ENCODE peak calls at places on chromosomes 4 and X, in eight cellular contexts. L, S, Q, P, T, B, G and Y are unnamed samples.
A peak's percentile ranks its signal among the peaks of the same experiment; 100 is the strongest.

GRCh38 chr4:5203925-5204324 is 152.6 kb downstream of the STK32B start:
- DNase-seq in B (no peak), P (no peak), T (no peak), S (no peak), Q (no peak), L (no peak), G (no peak), Y (no peak)

GRCh38 chr4:162497564-162498167 is 333.9 kb upstream of the FSTL5 start:
- DNase-seq in T (peak; percentile 29), B (no peak), L (peak; percentile 4), G (no peak), Q (peak; percentile 59), P (peak; percentile 6), S (no peak), Y (peak; percentile 56)

GRCh38 chr4:6419452-6420028 is 52.9 kb downstream of the PPP2R2C start:
- DNase-seq in B (no peak), S (no peak), Q (peak; percentile 85), P (no peak), T (no peak), L (no peak), G (no peak), Y (peak; percentile 77)

GRCh38 chr4:125225806-125226205 is 88.9 kb upstream of the FAT4 start:
- DNase-seq in S (no peak), T (no peak), Q (no peak), P (no peak), L (no peak), G (no peak), B (no peak), Y (no peak)

GRCh38 chr4:113645771-113646455 is 115.6 kb downstream of the CAMK2D start:
- DNase-seq in T (peak; percentile 94), P (no peak), G (no peak), L (peak; percentile 12), B (no peak), Q (no peak), S (no peak), Y (no peak)

GRCh38 chr4:65126200-65126599 is 544.1 kb downstream of the EPHA5 start:
- DNase-seq in G (no peak), L (no peak), T (no peak), Q (no peak), S (no peak), B (no peak), P (no peak), Y (no peak)

GRCh38 chrX:110394653-110395052 is 36.0 kb downstream of the RTL9 start:
- DNase-seq in G (no peak), S (no peak), L (peak; percentile 44), Q (no peak), T (peak; percentile 78), B (no peak), P (no peak), Y (no peak)

GRCh38 chrX:27751976-27752375 is 55.8 kb upstream of the MAGEB10 start:
- DNase-seq in T (peak; percentile 7), L (no peak), P (no peak), G (no peak), B (no peak), S (no peak), Q (no peak), Y (no peak)

GRCh38 chr4:23373269-23373668 is 516.6 kb downstream of the PPARGC1A start:
- DNase-seq in T (peak; percentile 97), P (no peak), L (no peak), Q (peak; percentile 17), G (no peak), B (no peak), S (no peak), Y (peak; percentile 16)

GRCh38 chr4:182724414-182724813 is 192.8 kb downstream of the DCTD start:
- DNase-seq in B (no peak), T (peak; percentile 8), P (peak; percentile 44), G (no peak), Q (no peak), S (no peak), L (no peak), Y (no peak)

GRCh38 chrX:119605739-119606507 is at the start of gene NKRF:
- DNase-seq in L (peak; percentile 82), S (peak; percentile 57), Q (no peak), B (peak; percentile 43), P (peak; percentile 78), G (peak; percentile 77), T (peak; percentile 81), Y (peak; percentile 87)

GRCh38 chrX:31590581-31591113 is 518.8 kb upstream of the FTHL17 start:
- DNase-seq in P (no peak), G (no peak), L (peak; percentile 4), B (no peak), T (peak; percentile 69), Q (no peak), S (no peak), Y (no peak)

GRCh38 chr4:1363540-1363939 is 16.5 kb downstream of the UVSSA start:
- DNase-seq in S (no peak), T (no peak), G (no peak), B (no peak), Q (no peak), L (no peak), P (no peak), Y (no peak)

GRCh38 chrX:13427441-13428054 is 107.7 kb upstream of the ATXN3L start:
- DNase-seq in S (no peak), G (no peak), L (no peak), Q (no peak), B (no peak), P (no peak), T (no peak), Y (no peak)

GRCh38 chrX:38335382-38335781 is 8.1 kb upstream of the RPGR start:
- DNase-seq in B (no peak), L (no peak), P (peak; percentile 16), G (no peak), T (no peak), Q (peak; percentile 79), S (no peak), Y (peak; percentile 59)

GRCh38 chrX:54181196-54181953 is 1.7 kb downstream of the FAM120C start:
- DNase-seq in B (no peak), L (no peak), T (peak; percentile 76), P (no peak), Q (no peak), G (no peak), S (no peak), Y (no peak)

GRCh38 chr4:80608285-80608980 is 272.9 kb downstream of the CFAP299 start:
- DNase-seq in B (no peak), P (no peak), T (peak; percentile 63), S (no peak), Q (no peak), L (no peak), G (no peak), Y (no peak)

GRCh38 chrX:110086916-110087484 is 84.1 kb downstream of the TMEM164 start:
- DNase-seq in L (peak; percentile 26), T (peak; percentile 95), S (no peak), B (no peak), G (no peak), Q (no peak), P (no peak), Y (no peak)

GRCh38 chr4:183989931-183990330 is 84.8 kb downstream of the STOX2 start:
- DNase-seq in P (no peak), S (no peak), L (no peak), B (no peak), G (no peak), T (no peak), Q (no peak), Y (no peak)